ENCODE peak calls at places on chromosome 12, in ten cellular contexts. A is GOT3; S is WTC11; E is A172; P is choroid plexus epithelial cell; D is right atrium auricular region; F is stimulated activated CD4-positive, alpha-beta T cell treated with anti-CD3 and anti-CD28 coated beads, Interleukin-12 subunit alpha, Interleukin-12 subunit beta, amount 100 ng/mL, for 4 hours; G is mucosa of descending colon; L is H54; C is MM.1S. M is an unnamed sample.

GRCh38 chr12:57759360-57759980 is 4.6 kb downstream of the MARCHF9 start:
- DNase-seq in A (no peak), S (no peak), E (no peak), P (peak), D (no peak), F (peak), G (no peak), L (no peak), C (peak), M (no peak)

GRCh38 chr12:28065889-28066630 is 93.5 kb upstream of the PTHLH start:
- DNase-seq in A (no peak), S (no peak), E (no peak), P (no peak), D (no peak), F (no peak), G (no peak), L (no peak), C (no peak), M (no peak)

GRCh38 chr12:54222609-54223008 is 33.8 kb upstream of the SMUG1 start:
- DNase-seq in A (no peak), S (no peak), E (peak), P (peak), D (no peak), F (no peak), G (no peak), L (peak), C (no peak), M (no peak)

GRCh38 chr12:28258998-28259397 is 68.7 kb downstream of the CCDC91 start:
- DNase-seq in A (no peak), S (no peak), E (no peak), P (peak), D (no peak), F (no peak), G (no peak), L (no peak), C (no peak), M (no peak)

GRCh38 chr12:14554281-14555008 is 13.2 kb downstream of the PLBD1 start:
- DNase-seq in A (no peak), S (no peak), E (no peak), P (no peak), D (peak), F (no peak), G (peak), L (no peak), C (no peak), M (peak)

GRCh38 chr12:68189766-68190700 is 30.5 kb upstream of the IFNG start:
- DNase-seq in A (no peak), S (no peak), E (peak), P (peak), D (no peak), F (peak), G (no peak), L (peak), C (no peak), M (no peak)

GRCh38 chr12:41512531-41512930 is 324.4 kb downstream of the PDZRN4 start:
- DNase-seq in A (no peak), S (no peak), E (no peak), P (no peak), D (no peak), F (no peak), G (no peak), L (no peak), C (no peak), M (no peak)

GRCh38 chr12:92337128-92337527 is 191.5 kb upstream of the BTG1 start:
- DNase-seq in A (no peak), S (no peak), E (no peak), P (peak), D (no peak), F (no peak), G (no peak), L (no peak), C (no peak), M (no peak)

GRCh38 chr12:9932270-9932669 is at the start of gene CLEC2A:
- DNase-seq in A (no peak), S (no peak), E (no peak), P (no peak), D (no peak), F (no peak), G (no peak), L (no peak), C (no peak), M (no peak)

GRCh38 chr12:10607885-10608458 is 5.4 kb downstream of the MAGOHB start:
- DNase-seq in A (no peak), S (no peak), E (no peak), P (peak), D (no peak), F (no peak), G (no peak), L (no peak), C (no peak), M (no peak)

GRCh38 chr12:77861317-77861716 is 30.6 kb downstream of the NAV3 start:
- DNase-seq in A (no peak), S (no peak), E (no peak), P (peak), D (no peak), F (no peak), G (no peak), L (no peak), C (no peak), M (no peak)

GRCh38 chr12:100468126-100468525 is 5.5 kb upstream of the NR1H4 start:
- DNase-seq in A (no peak), S (no peak), E (no peak), P (no peak), D (no peak), F (no peak), G (no peak), L (no peak), C (no peak), M (no peak)

GRCh38 chr12:28709996-28710685 is 438.9 kb upstream of the FAR2 start:
- DNase-seq in A (no peak), S (no peak), E (no peak), P (no peak), D (no peak), F (no peak), G (no peak), L (no peak), C (no peak), M (no peak)

GRCh38 chr12:46153267-46153872 is 115.5 kb downstream of the SLC38A1 start:
- DNase-seq in A (no peak), S (no peak), E (peak), P (peak), D (no peak), F (no peak), G (no peak), L (no peak), C (peak), M (no peak)

GRCh38 chr12:20044836-20045235 is 323.5 kb upstream of the PDE3A start:
- DNase-seq in A (no peak), S (no peak), E (no peak), P (no peak), D (no peak), F (no peak), G (no peak), L (no peak), C (no peak), M (no peak)

GRCh38 chr12:124464830-124465229 is 102.6 kb downstream of the NCOR2 start:
- DNase-seq in A (no peak), S (no peak), E (no peak), P (no peak), D (no peak), F (no peak), G (peak), L (no peak), C (no peak), M (no peak)

GRCh38 chr12:93741741-93742085 is 64.5 kb downstream of the CRADD start:
- DNase-seq in A (no peak), S (peak), E (peak), P (no peak), D (no peak), F (no peak), G (no peak), L (no peak), C (no peak), M (no peak)

GRCh38 chr12:106195638-106196037 is 52.2 kb downstream of the CKAP4 start:
- DNase-seq in A (no peak), S (no peak), E (no peak), P (peak), D (peak), F (no peak), G (peak), L (no peak), C (no peak), M (peak)

GRCh38 chr12:93793983-93794382 is 116.8 kb downstream of the CRADD start:
- DNase-seq in A (no peak), S (no peak), E (no peak), P (peak), D (no peak), F (no peak), G (no peak), L (no peak), C (no peak), M (no peak)

GRCh38 chr12:132522586-132523380 is 32.8 kb downstream of the FBRSL1 start:
- DNase-seq in A (no peak), S (no peak), E (peak), P (peak), D (no peak), F (no peak), G (no peak), L (peak), C (no peak), M (no peak)

GRCh38 chr12:52600071-52600470 is 1.2 kb downstream of the KRT72 start:
- DNase-seq in A (no peak), S (no peak), E (no peak), P (no peak), D (no peak), F (no peak), G (no peak), L (no peak), C (no peak), M (no peak)

GRCh38 chr12:65858831-65859230 is 34.5 kb downstream of the HMGA2 start:
- DNase-seq in A (no peak), S (no peak), E (no peak), P (peak), D (no peak), F (no peak), G (no peak), L (no peak), C (no peak), M (no peak)